ENCODE peak calls at places on chromosomes 16 and 17, in ten cellular contexts. Q is stomach; Y is psoas muscle; J is tibial nerve; R is SK-N-SH; N is IMR-90; W is tibial artery; C is CD8-positive, alpha-beta T cell; K is colonic mucosa; F is mucosa of descending colon. X is an unnamed sample. For H3K4me1, the result is how much of the 10 kb centered on the place peaks cover.

GRCh38 chr17:56425483-56425882 is 168.0 kb upstream of the NOG start:
- DNase-seq in Q (no peak), Y (no peak), J (no peak), R (no peak), N (no peak), W (no peak), C (no peak), K (no peak), F (no peak), X (no peak)

GRCh38 chr16:72291531-72291981 is 119.6 kb upstream of the PMFBP1 start:
- DNase-seq in Q (no peak), Y (no peak), J (no peak), R (no peak), N (peak), W (no peak), C (no peak), K (no peak), F (no peak), X (no peak)

GRCh38 chr16:82713778-82714177 is 87.0 kb downstream of the CDH13 start:
- DNase-seq in Q (no peak), Y (no peak), J (no peak), R (no peak), N (no peak), W (no peak), C (no peak), K (no peak), F (no peak), X (no peak)

GRCh38 chr16:64238576-64238975 is 883.3 kb downstream of the CDH11 start:
- DNase-seq in Q (no peak), Y (no peak), J (no peak), R (no peak), N (peak), W (no peak), C (no peak), K (no peak), F (no peak), X (no peak)

GRCh38 chr16:20300312-20301097 is 26.8 kb downstream of the GP2 start:
- DNase-seq in Q (peak), Y (peak), J (no peak), R (peak), N (peak), W (no peak), C (no peak), K (peak), F (peak), X (no peak)

GRCh38 chr17:65243838-65244237 is 106.7 kb downstream of the RGS9 start:
- DNase-seq in Q (no peak), Y (no peak), J (no peak), R (no peak), N (peak), W (no peak), C (no peak), K (no peak), F (no peak), X (no peak)

GRCh38 chr17:1273492-1274242 is 3.4 kb downstream of the BHLHA9 start:
- DNase-seq in Q (no peak), Y (no peak), J (no peak), R (no peak), N (no peak), W (no peak), C (no peak), K (no peak), F (no peak), X (no peak)

GRCh38 chr17:64240741-64241347 is 22.2 kb downstream of the TEX2 start:
- DNase-seq in Q (no peak), Y (peak), J (no peak), R (peak), N (peak), W (peak), C (no peak), K (peak), F (peak), X (no peak)

GRCh38 chr17:74272731-74273201 is 1.3 kb upstream of the DNAI2 start:
- DNase-seq in Q (no peak), Y (no peak), J (no peak), R (no peak), N (no peak), W (no peak), C (no peak), K (no peak), F (no peak), X (no peak)

GRCh38 chr16:51888534-51888933 is 658.4 kb downstream of the TOX3 start:
- DNase-seq in Q (no peak), Y (no peak), J (no peak), R (no peak), N (peak), W (no peak), C (no peak), K (no peak), F (no peak), X (no peak)

GRCh38 chr16:17470002-17470870 is 524 bp downstream of the XYLT1 start:
- DNase-seq in Q (no peak), Y (peak), J (no peak), R (peak), N (no peak), W (peak), C (no peak), K (peak), F (no peak), X (no peak)

GRCh38 chr16:85253127-85253941 is 141.1 kb upstream of the CIBAR2 start:
- DNase-seq in Q (peak), Y (peak), J (no peak), R (peak), N (peak), W (no peak), C (peak), K (peak), F (peak), X (no peak)

GRCh38 chr16:27067138-27067537 is 411 bp downstream of the C16orf82 start:
- DNase-seq in Q (no peak), Y (no peak), J (no peak), R (peak), N (no peak), W (no peak), C (no peak), K (no peak), F (no peak), X (no peak)

GRCh38 chr16:27242868-27243590 is 25.5 kb downstream of the NSMCE1 start:
- DNase-seq in Q (no peak), Y (no peak), J (no peak), R (no peak), N (peak), W (peak), C (no peak), K (no peak), F (no peak), X (no peak)

GRCh38 chr16:1691276-1691675 is 13.2 kb downstream of the JPT2 start:
- DNase-seq in Q (no peak), Y (no peak), J (no peak), R (no peak), N (peak), W (no peak), C (no peak), K (no peak), F (no peak), X (no peak)

GRCh38 chr16:8756755-8757154 is 40.7 kb downstream of the TMEM186 start:
- DNase-seq in Q (no peak), Y (no peak), J (no peak), R (no peak), N (no peak), W (no peak), C (no peak), K (no peak), F (no peak), X (peak)

GRCh38 chr16:59510008-59510424 is 775.9 kb upstream of the GOT2 start:
- DNase-seq in Q (peak), Y (no peak), J (no peak), R (no peak), N (no peak), W (no peak), C (no peak), K (no peak), F (no peak), X (no peak)

GRCh38 chr17:40024901-40025300 is 9.7 kb downstream of the CSF3 start:
- DNase-seq in Q (no peak), Y (no peak), J (no peak), R (no peak), N (no peak), W (no peak), C (no peak), K (no peak), F (no peak), X (no peak)

GRCh38 chr17:80881321-80881720 is 110.3 kb upstream of the CHMP6 start:
- DNase-seq in Q (no peak), Y (no peak), J (no peak), R (no peak), N (no peak), W (no peak), C (no peak), K (no peak), F (no peak), X (no peak)

GRCh38 chr17:69967910-69968411 is 107.1 kb upstream of the KCNJ16 start:
- DNase-seq in Q (no peak), Y (no peak), J (no peak), R (no peak), N (peak), W (no peak), C (no peak), K (no peak), F (no peak), X (no peak)

DNA sequence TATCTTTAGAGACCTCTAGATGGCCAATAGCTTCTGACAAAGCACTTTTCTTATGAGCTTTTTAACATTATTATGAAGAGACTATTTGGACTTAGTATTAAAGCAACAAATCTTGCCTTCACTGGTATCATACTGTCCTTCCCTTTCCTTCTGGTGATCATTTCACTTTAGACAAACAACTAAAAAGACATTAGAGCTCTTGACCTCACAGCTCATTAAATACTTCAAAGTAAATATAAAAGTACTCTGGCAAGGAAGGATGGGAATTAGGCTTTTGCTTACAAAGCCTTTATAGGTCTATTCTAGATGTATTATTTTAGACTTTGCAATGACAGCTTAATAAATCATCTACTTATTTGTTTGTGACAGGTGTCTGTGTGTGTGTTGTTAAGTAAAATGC is 11.1 kb downstream of the STXBP4 start:
- DNase-seq in Q (no peak), Y (no peak), J (no peak), R (no peak), N (no peak), W (no peak), C (no peak), K (no peak), F (no peak), X (no peak)
- H3K4me1 ChIP-seq in Q (under half), Y (under half), J (under half), R (under half), N (under half), W (under half), C (under half), K (under half), F (under half), X (under half)

DNA sequence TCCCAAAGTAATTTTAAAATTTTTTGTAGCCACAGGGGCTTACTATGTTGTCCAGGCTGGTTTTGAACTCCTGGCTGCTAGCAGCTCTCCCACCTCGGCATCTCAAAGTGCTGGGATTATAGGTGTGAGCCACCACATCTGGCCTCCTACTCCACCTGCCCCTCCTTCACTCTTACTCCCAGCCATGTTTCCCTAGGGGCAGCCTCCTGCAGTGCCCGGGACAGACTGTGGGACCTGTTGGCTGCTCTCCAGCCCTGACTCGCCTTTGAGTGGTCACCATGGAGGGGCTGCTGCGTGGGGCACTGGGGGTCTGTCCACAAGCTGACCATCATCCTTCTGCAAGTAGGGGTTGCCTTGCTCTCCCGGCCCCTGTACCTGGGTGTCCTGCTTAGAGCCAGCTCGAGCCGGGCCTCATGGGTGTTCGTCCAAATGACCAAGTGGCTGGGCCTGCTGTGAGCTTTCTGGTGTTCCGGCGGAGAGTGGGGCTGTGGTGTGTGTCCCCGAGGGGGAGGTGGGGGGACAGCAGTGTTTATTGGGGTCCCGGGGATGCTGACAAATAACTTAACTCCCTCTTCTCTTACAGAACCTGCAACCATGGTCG is 16.6 kb downstream of the SPIRE2 start:
- DNase-seq in Q (no peak), Y (no peak), J (no peak), R (no peak), N (no peak), W (no peak), C (no peak), K (no peak), F (no peak), X (no peak)
- H3K4me1 ChIP-seq in Q (under half), Y (under half), J (under half), R (under half), N (under half), W (under half), C (under half), K (under half), F (under half), X (under half)

DNA sequence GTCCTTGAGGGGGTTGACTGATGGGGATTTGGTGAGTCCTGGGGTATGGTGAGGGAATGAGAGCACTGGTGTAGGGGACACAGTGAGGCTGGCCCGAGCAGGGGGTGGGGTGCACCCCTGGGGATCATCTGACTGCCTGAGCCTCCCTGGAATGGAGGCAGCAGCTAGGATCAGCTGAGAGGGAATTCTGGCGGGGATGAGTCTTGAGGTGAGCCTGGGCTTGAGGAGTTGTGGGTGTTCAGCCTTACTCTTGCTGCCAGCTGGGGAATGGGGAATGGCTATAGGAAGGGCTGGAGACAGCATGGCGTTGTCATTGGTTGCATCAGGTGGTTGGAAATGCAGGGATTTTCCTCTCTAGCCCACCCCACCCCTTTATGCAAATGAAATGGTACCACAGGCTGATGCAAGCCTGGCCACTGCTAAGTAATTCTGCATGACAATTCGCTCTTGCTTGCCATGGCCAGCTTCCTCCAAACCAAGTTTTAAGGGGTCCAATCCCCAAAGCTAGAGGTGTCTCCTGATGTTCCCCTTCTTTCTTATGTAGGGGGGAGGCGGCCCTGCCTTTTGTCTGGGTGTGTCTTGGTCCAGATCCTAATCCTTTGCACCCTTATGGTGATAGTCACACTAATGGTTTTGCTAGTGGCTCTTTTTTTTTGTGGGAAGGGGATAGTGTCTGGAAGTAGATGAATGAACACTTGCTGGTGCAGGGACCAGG is 7.5 kb downstream of the NFE2L1 start:
- DNase-seq in Q (no peak), Y (no peak), J (no peak), R (no peak), N (peak), W (no peak), C (no peak), K (no peak), F (no peak), X (no peak)
- H3K4me1 ChIP-seq in Q (half or more), Y (half or more), J (under half), R (under half), N (under half), W (under half), C (under half), K (under half), F (under half), X (half or more)

GRCh38 chr17:17795296-17795695 is 41.5 kb downstream of the SREBF1 start:
- DNase-seq in Q (no peak), Y (no peak), J (no peak), R (no peak), N (no peak), W (no peak), C (no peak), K (no peak), F (no peak), X (no peak)

GRCh38 chr17:17795946-17796786 is 40.6 kb downstream of the SREBF1 start:
- DNase-seq in Q (no peak), Y (peak), J (no peak), R (no peak), N (no peak), W (no peak), C (no peak), K (no peak), F (no peak), X (no peak)

GRCh38 chr17:17793378-17794214 is 43.2 kb downstream of the SREBF1 start:
- DNase-seq in Q (no peak), Y (no peak), J (no peak), R (no peak), N (no peak), W (no peak), C (no peak), K (no peak), F (no peak), X (no peak)

GRCh38 chr17:17792551-17793377 is 44.0 kb downstream of the SREBF1 start:
- DNase-seq in Q (peak), Y (peak), J (no peak), R (peak), N (peak), W (no peak), C (peak), K (no peak), F (no peak), X (no peak)

GRCh38 chr17:17794382-17794781 is 42.4 kb downstream of the SREBF1 start:
- DNase-seq in Q (no peak), Y (no peak), J (no peak), R (no peak), N (no peak), W (no peak), C (no peak), K (no peak), F (no peak), X (no peak)
- H3K4me1 ChIP-seq in Q (under half), Y (under half), J (under half), R (under half), N (under half), W (under half), C (under half), K (under half), F (under half), X (under half)

GRCh38 chr17:50953831-50954601 is 87.9 kb upstream of the TOB1 start:
- DNase-seq in Q (no peak), Y (peak), J (peak), R (peak), N (peak), W (no peak), C (no peak), K (no peak), F (peak), X (no peak)
- H3K4me1 ChIP-seq in Q (under half), Y (half or more), J (under half), R (under half), N (under half), W (under half), C (under half), K (under half), F (under half), X (half or more)

GRCh38 chr16:89357460-89357859 is 132.9 kb downstream of the ANKRD11 start:
- DNase-seq in Q (no peak), Y (peak), J (no peak), R (peak), N (no peak), W (no peak), C (no peak), K (no peak), F (no peak), X (no peak)

GRCh38 chr16:89354325-89354724 is 136.0 kb downstream of the ANKRD11 start:
- DNase-seq in Q (no peak), Y (no peak), J (no peak), R (no peak), N (no peak), W (no peak), C (no peak), K (no peak), F (no peak), X (no peak)

GRCh38 chr16:89357055-89357454 is 133.3 kb downstream of the ANKRD11 start:
- DNase-seq in Q (no peak), Y (no peak), J (no peak), R (no peak), N (no peak), W (no peak), C (no peak), K (no peak), F (no peak), X (no peak)

GRCh38 chr16:89355686-89356085 is 134.7 kb downstream of the ANKRD11 start:
- DNase-seq in Q (no peak), Y (no peak), J (no peak), R (no peak), N (no peak), W (no peak), C (no peak), K (no peak), F (no peak), X (no peak)

GRCh38 chr16:89355036-89355435 is 135.3 kb downstream of the ANKRD11 start:
- DNase-seq in Q (no peak), Y (no peak), J (no peak), R (no peak), N (no peak), W (no peak), C (no peak), K (no peak), F (no peak), X (no peak)
- H3K4me1 ChIP-seq in Q (half or more), Y (half or more), J (under half), R (under half), N (under half), W (under half), C (half or more), K (under half), F (half or more), X (half or more)

X was measured in suprapubic skin.